ENCODE peak calls at places on chromosomes 2 and 18, in nine cellular contexts. D is WTC11, A is dorsolateral prefrontal cortex, E is uterus, Z is astrocyte of the spinal cord, F is choroid plexus epithelial cell, P is psoas muscle, I is HFFc6, R is hepatocyte. T is an unnamed sample.

GRCh38 chr2:168948621-168949212 is 47.6 kb downstream of the G6PC2 start:
- DNase-seq in D (no peak), A (no peak), E (no peak), Z (no peak), F (peak), P (no peak), I (no peak), R (peak), T (peak)

GRCh38 chr2:164069542-164069941 is 333.7 kb upstream of the FIGN start:
- DNase-seq in D (no peak), A (no peak), E (no peak), Z (no peak), F (no peak), P (no peak), I (no peak), R (no peak), T (no peak)

GRCh38 chr2:127611076-127611925 is 34.7 kb upstream of the GPR17 start:
- DNase-seq in D (no peak), A (no peak), E (peak), Z (no peak), F (no peak), P (no peak), I (no peak), R (peak), T (no peak)

GRCh38 chr2:202038471-202039277 is 5.0 kb downstream of the FZD7 start:
- DNase-seq in D (peak), A (no peak), E (no peak), Z (peak), F (peak), P (peak), I (peak), R (peak), T (peak)

GRCh38 chr2:129777146-129777545 is 202.3 kb upstream of the RAB6C start:
- DNase-seq in D (no peak), A (no peak), E (no peak), Z (no peak), F (no peak), P (no peak), I (no peak), R (no peak), T (no peak)

GRCh38 chr2:128618642-128619041 is 300.0 kb upstream of the HS6ST1 start:
- DNase-seq in D (no peak), A (no peak), E (no peak), Z (no peak), F (no peak), P (peak), I (no peak), R (no peak), T (no peak)

GRCh38 chr2:210477496-210477895 is 937 bp upstream of the LANCL1 start:
- DNase-seq in D (peak), A (peak), E (peak), Z (peak), F (peak), P (no peak), I (peak), R (peak), T (peak)

GRCh38 chr2:50674876-50675275 is 357.1 kb downstream of the NRXN1 start:
- DNase-seq in D (peak), A (no peak), E (no peak), Z (no peak), F (no peak), P (no peak), I (no peak), R (no peak), T (peak)

GRCh38 chr2:219997341-219997851 is 370.0 kb downstream of the SLC4A3 start:
- DNase-seq in D (peak), A (peak), E (peak), Z (peak), F (peak), P (no peak), I (no peak), R (peak), T (peak)

GRCh38 chr2:121502781-121503180 is 27.9 kb upstream of the RNU4ATAC start:
- DNase-seq in D (no peak), A (no peak), E (no peak), Z (peak), F (peak), P (no peak), I (peak), R (no peak), T (peak)

GRCh38 chr18:76255070-76255683 is 239.9 kb downstream of the ZNF516 start:
- DNase-seq in D (no peak), A (no peak), E (no peak), Z (no peak), F (no peak), P (no peak), I (no peak), R (no peak), T (no peak)

GRCh38 chr18:48749768-48750167 is 201.0 kb downstream of the SMAD7 start:
- DNase-seq in D (no peak), A (no peak), E (peak), Z (peak), F (peak), P (peak), I (no peak), R (no peak), T (no peak)

GRCh38 chr2:7728388-7728787 is 811.2 kb downstream of the RNF144A start:
- DNase-seq in D (no peak), A (no peak), E (no peak), Z (no peak), F (no peak), P (no peak), I (no peak), R (no peak), T (no peak)

GRCh38 chr2:238754259-238754658 is 93.6 kb upstream of the TWIST2 start:
- DNase-seq in D (peak), A (no peak), E (no peak), Z (no peak), F (no peak), P (no peak), I (no peak), R (no peak), T (peak)

GRCh38 chr2:108367776-108368175 is 10.0 kb upstream of the SULT1C4 start:
- DNase-seq in D (no peak), A (no peak), E (no peak), Z (peak), F (no peak), P (no peak), I (no peak), R (no peak), T (no peak)

GRCh38 chr2:241993386-241994005 is 124.0 kb downstream of the RTP5 start:
- DNase-seq in D (no peak), A (no peak), E (no peak), Z (no peak), F (no peak), P (no peak), I (no peak), R (no peak), T (no peak)

GRCh38 chr2:156317631-156318030 is 14.9 kb downstream of the NR4A2 start:
- DNase-seq in D (no peak), A (no peak), E (no peak), Z (no peak), F (no peak), P (no peak), I (no peak), R (no peak), T (no peak)

GRCh38 chr18:75896865-75897264 is 469.4 kb upstream of the SMIM21 start:
- DNase-seq in D (no peak), A (no peak), E (no peak), Z (no peak), F (peak), P (no peak), I (no peak), R (peak), T (peak)

GRCh38 chr2:148957023-148957422 is 81.5 kb upstream of the LYPD6B start:
- DNase-seq in D (no peak), A (no peak), E (no peak), Z (no peak), F (no peak), P (no peak), I (no peak), R (no peak), T (peak)

GRCh38 chr18:28331551-28331950 is 154.6 kb upstream of the CDH2 start:
- DNase-seq in D (no peak), A (no peak), E (no peak), Z (no peak), F (no peak), P (no peak), I (no peak), R (no peak), T (no peak)

GRCh38 chr2:189411860-189412259 is 29.4 kb upstream of the WDR75 start:
- DNase-seq in D (no peak), A (no peak), E (no peak), Z (peak), F (peak), P (no peak), I (peak), R (peak), T (peak)

GRCh38 chr18:55003695-55004094 is 44.4 kb upstream of the CCDC68 start:
- DNase-seq in D (no peak), A (no peak), E (no peak), Z (no peak), F (no peak), P (no peak), I (no peak), R (no peak), T (no peak)

GRCh38 chr2:138919336-138919735 is 139.1 kb upstream of the NXPH2 start:
- DNase-seq in D (no peak), A (no peak), E (no peak), Z (no peak), F (peak), P (no peak), I (no peak), R (no peak), T (no peak)

GRCh38 chr2:204544961-204545860 is at the start of gene PARD3B:
- DNase-seq in D (peak), A (peak), E (peak), Z (peak), F (peak), P (peak), I (peak), R (peak), T (peak)

GRCh38 chr2:128016620-128017019 is 11.2 kb downstream of the SAP130 start:
- DNase-seq in D (no peak), A (no peak), E (no peak), Z (peak), F (peak), P (no peak), I (no peak), R (no peak), T (no peak)

GRCh38 chr18:10514082-10514481 is 11.7 kb upstream of the NAPG start:
- DNase-seq in D (no peak), A (no peak), E (no peak), Z (no peak), F (no peak), P (peak), I (no peak), R (no peak), T (no peak)

GRCh38 chr18:36711813-36712444 is 116.9 kb downstream of the TPGS2 start:
- DNase-seq in D (no peak), A (no peak), E (peak), Z (peak), F (peak), P (no peak), I (peak), R (peak), T (peak)

GRCh38 chr2:31060397-31060796 is 77.8 kb downstream of the GALNT14 start:
- DNase-seq in D (no peak), A (no peak), E (no peak), Z (no peak), F (no peak), P (no peak), I (no peak), R (peak), T (no peak)

GRCh38 chr18:80178935-80179818 is 68.1 kb downstream of the PARD6G start:
- DNase-seq in D (no peak), A (no peak), E (no peak), Z (no peak), F (no peak), P (no peak), I (no peak), R (no peak), T (peak)

GRCh38 chr18:69128978-69129377 is 271.7 kb upstream of the DOK6 start:
- DNase-seq in D (no peak), A (no peak), E (no peak), Z (no peak), F (no peak), P (no peak), I (no peak), R (no peak), T (no peak)

GRCh38 chr2:168573128-168573903 is 117.2 kb downstream of the CERS6 start:
- DNase-seq in D (no peak), A (no peak), E (no peak), Z (no peak), F (peak), P (no peak), I (no peak), R (no peak), T (peak)

GRCh38 chr2:305366-305765 is 17.5 kb upstream of the ALKAL2 start:
- DNase-seq in D (no peak), A (no peak), E (no peak), Z (no peak), F (no peak), P (no peak), I (no peak), R (no peak), T (no peak)

GRCh38 chr2:113309655-113310387 is 31.1 kb upstream of the PAX8 start:
- DNase-seq in D (no peak), A (no peak), E (no peak), Z (no peak), F (no peak), P (no peak), I (no peak), R (no peak), T (peak)

GRCh38 chr2:16626497-16626896 is 39.1 kb downstream of the CYRIA start:
- DNase-seq in D (no peak), A (no peak), E (peak), Z (peak), F (peak), P (peak), I (no peak), R (peak), T (no peak)

GRCh38 chr2:147829106-147829505 is 15.7 kb upstream of the ACVR2A start:
- DNase-seq in D (no peak), A (no peak), E (no peak), Z (peak), F (peak), P (no peak), I (peak), R (peak), T (peak)

GRCh38 chr2:148553332-148553887 is 91.1 kb upstream of the EPC2 start:
- DNase-seq in D (no peak), A (no peak), E (no peak), Z (no peak), F (no peak), P (no peak), I (no peak), R (no peak), T (no peak)

DNA sequence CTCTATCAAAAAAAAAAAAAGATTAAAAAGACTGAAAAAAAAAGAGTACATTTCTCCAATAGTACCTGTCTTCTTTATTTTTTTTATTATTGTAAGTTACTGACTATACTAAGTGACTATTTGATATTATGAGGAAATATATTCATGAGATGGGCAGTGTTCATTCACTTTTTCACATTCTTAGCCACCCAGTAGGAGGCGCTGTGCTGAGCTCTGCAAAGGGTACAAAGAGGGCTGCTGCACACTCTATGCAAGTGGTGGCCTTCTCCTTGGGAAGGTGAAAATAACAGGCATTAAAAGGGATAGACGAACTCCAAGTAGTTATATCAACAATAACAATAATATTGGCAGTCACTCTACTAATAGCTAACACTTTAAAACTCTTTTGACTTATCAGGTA is 1034.9 kb upstream of the FANCL start:
- DNase-seq in D (peak), A (no peak), E (no peak), Z (no peak), F (no peak), P (no peak), I (no peak), R (no peak), T (no peak)
- TF ChIP-seq CTCF in D (peak), A (no peak), E (no peak), Z (peak), F (peak), P (no peak), I (no peak), R (peak), T (peak)

GRCh38 chr2:64915510-64915900 is 73.7 kb upstream of the SLC1A4 start:
- DNase-seq in D (no peak), A (no peak), E (peak), Z (no peak), F (no peak), P (no peak), I (no peak), R (no peak), T (no peak)

GRCh38 chr2:64914247-64914646 is 75.0 kb upstream of the SLC1A4 start:
- DNase-seq in D (no peak), A (no peak), E (no peak), Z (no peak), F (no peak), P (no peak), I (no peak), R (no peak), T (no peak)

GRCh38 chr2:64914735-64915509 is 74.3 kb upstream of the SLC1A4 start:
- DNase-seq in D (no peak), A (no peak), E (peak), Z (no peak), F (peak), P (no peak), I (no peak), R (peak), T (no peak)

GRCh38 chr2:64910972-64911433 is 78.2 kb upstream of the SLC1A4 start:
- DNase-seq in D (no peak), A (no peak), E (no peak), Z (no peak), F (no peak), P (no peak), I (no peak), R (no peak), T (no peak)

DNA sequence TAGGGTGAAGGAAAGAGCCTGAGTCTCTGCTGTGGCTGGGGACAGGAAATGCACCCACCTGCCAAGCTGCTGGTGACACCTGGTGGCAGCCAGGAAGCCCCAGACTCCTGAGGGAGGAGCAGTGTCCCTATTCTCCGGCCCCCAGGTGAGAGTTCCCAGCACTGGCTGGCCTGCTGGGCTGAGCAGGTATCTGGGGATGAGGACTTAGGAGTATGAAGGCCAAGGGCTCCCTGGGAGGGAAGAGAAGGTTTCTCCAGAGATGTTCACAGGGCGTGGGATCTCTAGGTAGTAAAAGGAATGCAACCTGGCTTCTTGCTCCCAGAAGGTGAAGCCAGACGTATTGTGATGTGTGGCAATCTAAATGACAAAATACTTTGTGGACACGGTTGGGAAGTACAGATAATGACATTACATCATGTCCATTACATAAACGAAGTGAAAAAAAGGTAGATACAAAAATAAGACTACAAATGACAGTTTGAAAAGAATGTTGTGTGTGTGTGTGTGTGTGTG is 75.8 kb upstream of the SLC1A4 start:
- DNase-seq in D (peak), A (no peak), E (no peak), Z (no peak), F (no peak), P (no peak), I (no peak), R (peak), T (peak)
- TF ChIP-seq CTCF in D (no peak), A (no peak), E (no peak), Z (peak), F (no peak), P (no peak), I (peak), R (peak), T (no peak)

GRCh38 chr18:44134447-44134846 is 546.2 kb upstream of the SETBP1 start:
- DNase-seq in D (no peak), A (no peak), E (no peak), Z (no peak), F (no peak), P (no peak), I (no peak), R (no peak), T (no peak)
- TF ChIP-seq CTCF in D (no peak), A (no peak), E (no peak), Z (no peak), F (no peak), P (no peak), I (no peak), R (no peak), T (no peak)

GRCh38 chr2:230077851-230078547 is 9.3 kb upstream of the SLC16A14 start:
- DNase-seq in D (no peak), A (no peak), E (no peak), Z (no peak), F (no peak), P (no peak), I (no peak), R (no peak), T (no peak)

GRCh38 chr2:230071421-230071820 is 2.7 kb upstream of the SLC16A14 start:
- DNase-seq in D (no peak), A (no peak), E (no peak), Z (no peak), F (no peak), P (no peak), I (no peak), R (no peak), T (no peak)

GRCh38 chr2:230076819-230077218 is 8.1 kb upstream of the SLC16A14 start:
- DNase-seq in D (no peak), A (no peak), E (no peak), Z (no peak), F (no peak), P (no peak), I (no peak), R (no peak), T (no peak)

DNA sequence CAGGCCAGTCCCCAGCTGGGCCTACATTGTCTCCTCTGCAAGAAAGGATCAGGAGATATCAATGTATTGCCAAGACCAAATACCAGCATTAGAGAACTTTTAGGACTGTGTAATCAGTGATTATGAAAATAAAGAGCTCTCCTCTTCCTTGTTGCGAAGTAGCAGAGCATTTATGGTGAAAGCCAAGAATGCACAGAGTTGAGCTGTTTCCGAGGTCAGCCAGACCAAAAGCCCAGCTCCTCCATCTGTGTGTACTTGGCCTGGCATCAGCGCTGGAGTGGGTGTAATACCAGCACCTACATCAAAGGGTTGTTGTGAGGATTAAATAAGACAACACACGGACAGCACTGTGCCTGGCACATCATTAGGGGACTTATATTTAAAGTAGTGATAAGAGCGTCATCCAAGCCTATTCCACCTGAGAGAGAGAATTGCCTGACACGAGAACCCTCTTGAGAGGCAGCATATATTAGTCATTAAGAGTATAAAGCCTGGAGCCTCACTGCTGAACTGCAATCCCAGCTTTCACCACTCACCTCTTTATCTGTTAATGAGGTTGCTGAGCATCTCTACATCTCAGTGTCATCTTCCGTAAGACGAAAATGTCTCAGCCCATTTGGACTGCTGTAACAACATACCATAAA is 7.4 kb upstream of the SLC16A14 start:
- DNase-seq in D (no peak), A (no peak), E (no peak), Z (no peak), F (peak), P (no peak), I (no peak), R (no peak), T (no peak)
- TF ChIP-seq CTCF in D (no peak), A (no peak), E (no peak), Z (no peak), F (no peak), P (no peak), I (no peak), R (no peak), T (no peak)